ENCODE peak calls at places on chromosomes 4 and X, in ten cellular contexts. P, V, B, I, M, C, Z, N, Q and D are unnamed samples.

GRCh38 chr4:36138221-36138620 is 106.1 kb downstream of the ARAP2 start:
- DNase-seq in P (no peak), V (no peak), B (peak), I (no peak), M (no peak), C (no peak), Z (no peak), N (no peak), Q (no peak), D (no peak)

GRCh38 chr4:137700751-137701150 is 168.5 kb upstream of the PCDH18 start:
- DNase-seq in P (no peak), V (no peak), B (no peak), I (no peak), M (no peak), C (no peak), Z (no peak), N (no peak), Q (no peak), D (peak)

GRCh38 chr4:79198886-79199591 is 126.8 kb downstream of the NAA11 start:
- DNase-seq in P (no peak), V (no peak), B (no peak), I (no peak), M (peak), C (no peak), Z (no peak), N (no peak), Q (no peak), D (no peak)

GRCh38 chrX:3286196-3286920 is 60.1 kb downstream of the MXRA5 start:
- DNase-seq in P (peak), V (no peak), B (peak), I (no peak), M (no peak), C (no peak), Z (peak), N (no peak), Q (no peak), D (peak)

GRCh38 chr4:121462660-121463261 is 81.9 kb upstream of the QRFPR start:
- DNase-seq in P (peak), V (peak), B (peak), I (peak), M (peak), C (peak), Z (peak), N (peak), Q (no peak), D (peak)

GRCh38 chr4:56990109-56990508 is 11.4 kb downstream of the POLR2B start:
- DNase-seq in P (peak), V (no peak), B (no peak), I (no peak), M (peak), C (no peak), Z (peak), N (no peak), Q (no peak), D (peak)

GRCh38 chrX:103789004-103789403 is 12.4 kb downstream of the PLP1 start:
- DNase-seq in P (no peak), V (no peak), B (no peak), I (no peak), M (no peak), C (no peak), Z (no peak), N (no peak), Q (no peak), D (no peak)

GRCh38 chr4:2831611-2832308 is 11.9 kb upstream of the ADD1 start:
- DNase-seq in P (no peak), V (no peak), B (no peak), I (no peak), M (no peak), C (no peak), Z (no peak), N (no peak), Q (no peak), D (no peak)

GRCh38 chrX:20061869-20062254 is 54.8 kb downstream of the MAP7D2 start:
- DNase-seq in P (peak), V (no peak), B (no peak), I (no peak), M (no peak), C (no peak), Z (peak), N (no peak), Q (no peak), D (peak)

GRCh38 chrX:15619053-15619772 is 18.5 kb upstream of the ACE2 start:
- DNase-seq in P (peak), V (no peak), B (peak), I (no peak), M (peak), C (no peak), Z (peak), N (no peak), Q (no peak), D (peak)